ENCODE peak calls at places on chromosomes 7 and 10, in six cellular contexts. One of them, this sample, is unnamed.

GRCh38 chr10:48594799-48595198 is 10.1 kb downstream of the ARHGAP22 start:
- DNase-seq in AG04449: no peak
- DNase-seq in NB4: peak; percentile 68
- DNase-seq in mucosa of descending colon: no peak
- DNase-seq in fibroblast of mammary gland: no peak
- DNase-seq in A673: peak; percentile 42
- DNase-seq in this sample: no peak

GRCh38 chr7:118734541-118734940 is 510.0 kb downstream of the ANKRD7 start:
- DNase-seq in AG04449: no peak
- DNase-seq in NB4: peak; percentile 58
- DNase-seq in mucosa of descending colon: no peak
- DNase-seq in fibroblast of mammary gland: no peak
- DNase-seq in A673: no peak
- DNase-seq in this sample: no peak

GRCh38 chr10:6748981-6749630 is 169.0 kb upstream of the PRKCQ start:
- DNase-seq in AG04449: no peak
- DNase-seq in NB4: no peak
- DNase-seq in mucosa of descending colon: no peak
- DNase-seq in fibroblast of mammary gland: peak; percentile 86
- DNase-seq in A673: peak; percentile 96
- DNase-seq in this sample: no peak

GRCh38 chr7:143884978-143885559 is 16.9 kb downstream of the TCAF1 start:
- DNase-seq in AG04449: no peak
- DNase-seq in NB4: no peak
- DNase-seq in mucosa of descending colon: peak; percentile 59
- DNase-seq in fibroblast of mammary gland: peak; percentile 64
- DNase-seq in A673: peak; percentile 86
- DNase-seq in this sample: no peak

GRCh38 chr10:1316806-1317131 is 260.6 kb downstream of the WDR37 start:
- DNase-seq in AG04449: no peak
- DNase-seq in NB4: no peak
- DNase-seq in mucosa of descending colon: no peak
- DNase-seq in fibroblast of mammary gland: no peak
- DNase-seq in A673: no peak
- DNase-seq in this sample: no peak

GRCh38 chr7:105387621-105388372 is 924 bp downstream of the SRPK2 start:
- DNase-seq in AG04449: no peak
- DNase-seq in NB4: peak; percentile 78
- DNase-seq in mucosa of descending colon: peak; percentile 76
- DNase-seq in fibroblast of mammary gland: peak; percentile 42
- DNase-seq in A673: peak; percentile 74
- DNase-seq in this sample: peak; percentile 63

GRCh38 chr10:46285300-46285699 is 1.5 kb upstream of the ANTXRL start:
- DNase-seq in AG04449: no peak
- DNase-seq in NB4: no peak
- DNase-seq in mucosa of descending colon: no peak
- DNase-seq in fibroblast of mammary gland: no peak
- DNase-seq in A673: no peak
- DNase-seq in this sample: peak; percentile 6

GRCh38 chr10:47237316-47238260 is 62.4 kb upstream of the GDF10 start:
- DNase-seq in AG04449: no peak
- DNase-seq in NB4: no peak
- DNase-seq in mucosa of descending colon: no peak
- DNase-seq in fibroblast of mammary gland: no peak
- DNase-seq in A673: no peak
- DNase-seq in this sample: no peak

GRCh38 chr10:86960003-86960862 is 1.8 kb downstream of the SNCG start:
- DNase-seq in AG04449: no peak
- DNase-seq in NB4: peak; percentile 91
- DNase-seq in mucosa of descending colon: no peak
- DNase-seq in fibroblast of mammary gland: peak; percentile 78
- DNase-seq in A673: peak; percentile 60
- DNase-seq in this sample: peak; percentile 52

GRCh38 chr10:35442592-35442991 is 106.3 kb downstream of the CCNY start:
- DNase-seq in AG04449: no peak
- DNase-seq in NB4: no peak
- DNase-seq in mucosa of descending colon: no peak
- DNase-seq in fibroblast of mammary gland: no peak
- DNase-seq in A673: no peak
- DNase-seq in this sample: no peak

GRCh38 chr7:86653919-86654659 is 10.4 kb downstream of the GRM3 start:
- DNase-seq in AG04449: no peak
- DNase-seq in NB4: no peak
- DNase-seq in mucosa of descending colon: no peak
- DNase-seq in fibroblast of mammary gland: no peak
- DNase-seq in A673: peak; percentile 33
- DNase-seq in this sample: no peak

GRCh38 chr10:121418126-121418777 is 180.0 kb downstream of the FGFR2 start:
- DNase-seq in AG04449: no peak
- DNase-seq in NB4: peak; percentile 6
- DNase-seq in mucosa of descending colon: no peak
- DNase-seq in fibroblast of mammary gland: peak; percentile 2
- DNase-seq in A673: no peak
- DNase-seq in this sample: no peak

GRCh38 chr10:100469756-100470155 is 6.9 kb downstream of the WNT8B start:
- DNase-seq in AG04449: no peak
- DNase-seq in NB4: no peak
- DNase-seq in mucosa of descending colon: no peak
- DNase-seq in fibroblast of mammary gland: no peak
- DNase-seq in A673: no peak
- DNase-seq in this sample: no peak
- H3K4me3 ChIP-seq in AG04449: no peak overlapping the region
- H3K4me3 ChIP-seq in NB4: no peak overlapping the region
- H3K4me3 ChIP-seq in mucosa of descending colon: no peak overlapping the region
- H3K4me3 ChIP-seq in fibroblast of mammary gland: no peak overlapping the region
- H3K4me3 ChIP-seq in A673: no peak overlapping the region
- H3K4me3 ChIP-seq in this sample: no peak overlapping the region

GRCh38 chr7:151113344-151114150 is 27.3 kb downstream of the AGAP3 start:
- DNase-seq in AG04449: peak; percentile 53
- DNase-seq in NB4: no peak
- DNase-seq in mucosa of descending colon: no peak
- DNase-seq in fibroblast of mammary gland: peak; percentile 57
- DNase-seq in A673: peak; percentile 47
- DNase-seq in this sample: no peak
- H3K4me3 ChIP-seq in AG04449: peak overlapping the region; percentile 33
- H3K4me3 ChIP-seq in NB4: no peak overlapping the region
- H3K4me3 ChIP-seq in mucosa of descending colon: no peak overlapping the region
- H3K4me3 ChIP-seq in fibroblast of mammary gland: no peak overlapping the region
- H3K4me3 ChIP-seq in A673: no peak overlapping the region
- H3K4me3 ChIP-seq in this sample: no peak overlapping the region

GRCh38 chr7:134936893-134937520 is 49.3 kb upstream of the AGBL3 start:
- DNase-seq in AG04449: no peak
- DNase-seq in NB4: no peak
- DNase-seq in mucosa of descending colon: no peak
- DNase-seq in fibroblast of mammary gland: peak; percentile 27
- DNase-seq in A673: no peak
- DNase-seq in this sample: no peak

GRCh38 chr7:134935701-134936100 is 50.6 kb upstream of the AGBL3 start:
- DNase-seq in AG04449: no peak
- DNase-seq in NB4: no peak
- DNase-seq in mucosa of descending colon: no peak
- DNase-seq in fibroblast of mammary gland: peak; percentile 68
- DNase-seq in A673: no peak
- DNase-seq in this sample: no peak

GRCh38 chr7:134931487-134931886 is 54.8 kb upstream of the AGBL3 start:
- DNase-seq in AG04449: no peak
- DNase-seq in NB4: no peak
- DNase-seq in mucosa of descending colon: no peak
- DNase-seq in fibroblast of mammary gland: peak; percentile 46
- DNase-seq in A673: no peak
- DNase-seq in this sample: no peak

GRCh38 chr7:134932707-134933370 is 53.5 kb upstream of the AGBL3 start:
- DNase-seq in AG04449: no peak
- DNase-seq in NB4: no peak
- DNase-seq in mucosa of descending colon: no peak
- DNase-seq in fibroblast of mammary gland: peak; percentile 78
- DNase-seq in A673: no peak
- DNase-seq in this sample: peak; percentile 23

GRCh38 chr7:134933460-134934068 is 52.7 kb upstream of the AGBL3 start:
- DNase-seq in AG04449: no peak
- DNase-seq in NB4: no peak
- DNase-seq in mucosa of descending colon: no peak
- DNase-seq in fibroblast of mammary gland: no peak
- DNase-seq in A673: no peak
- DNase-seq in this sample: no peak
- H3K4me3 ChIP-seq in AG04449: no peak overlapping the region
- H3K4me3 ChIP-seq in NB4: no peak overlapping the region
- H3K4me3 ChIP-seq in mucosa of descending colon: no peak overlapping the region
- H3K4me3 ChIP-seq in fibroblast of mammary gland: no peak overlapping the region
- H3K4me3 ChIP-seq in A673: no peak overlapping the region
- H3K4me3 ChIP-seq in this sample: no peak overlapping the region

GRCh38 chr7:132996581-132997242 is 85.2 kb downstream of the CHCHD3 start:
- DNase-seq in AG04449: no peak
- DNase-seq in NB4: no peak
- DNase-seq in mucosa of descending colon: no peak
- DNase-seq in fibroblast of mammary gland: no peak
- DNase-seq in A673: peak; percentile 42
- DNase-seq in this sample: no peak
- H3K4me3 ChIP-seq in AG04449: no peak overlapping the region
- H3K4me3 ChIP-seq in NB4: no peak overlapping the region
- H3K4me3 ChIP-seq in mucosa of descending colon: no peak overlapping the region
- H3K4me3 ChIP-seq in fibroblast of mammary gland: no peak overlapping the region
- H3K4me3 ChIP-seq in A673: peak overlapping the region; percentile 19
- H3K4me3 ChIP-seq in this sample: no peak overlapping the region

DNA sequence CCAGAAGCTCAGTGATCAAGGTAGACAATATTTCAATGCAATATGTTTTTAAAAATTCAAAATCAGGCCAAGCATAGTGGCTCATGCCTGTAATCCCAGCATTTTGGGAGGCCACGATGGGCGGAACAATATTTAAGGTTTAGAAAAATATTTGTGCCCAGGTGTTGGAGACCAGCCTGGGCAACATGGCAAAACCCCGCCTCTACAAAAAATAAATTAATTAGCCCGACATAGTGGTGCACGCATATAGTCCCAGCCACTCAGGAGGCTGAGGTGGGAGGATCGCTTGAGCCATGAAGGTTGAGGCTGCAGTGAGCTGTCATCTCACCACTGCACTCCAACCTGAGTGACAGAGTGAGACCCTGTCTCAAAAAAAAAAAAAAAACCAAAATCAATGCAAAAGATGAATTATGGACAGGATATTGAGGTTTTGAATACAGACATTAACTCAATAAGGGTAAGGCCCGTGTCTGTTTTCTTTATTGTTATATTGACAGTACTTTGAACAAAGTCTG is 913 bp upstream of the IFIT5 start:
- DNase-seq in AG04449: no peak
- DNase-seq in NB4: no peak
- DNase-seq in mucosa of descending colon: no peak
- DNase-seq in fibroblast of mammary gland: no peak
- DNase-seq in A673: no peak
- DNase-seq in this sample: no peak
- H3K4me3 ChIP-seq in AG04449: no peak overlapping the region
- H3K4me3 ChIP-seq in NB4: peak overlapping the region; percentile 85
- H3K4me3 ChIP-seq in mucosa of descending colon: no peak overlapping the region
- H3K4me3 ChIP-seq in fibroblast of mammary gland: peak overlapping the region; percentile 90
- H3K4me3 ChIP-seq in A673: peak overlapping the region; percentile 60
- H3K4me3 ChIP-seq in this sample: no peak overlapping the region

DNA sequence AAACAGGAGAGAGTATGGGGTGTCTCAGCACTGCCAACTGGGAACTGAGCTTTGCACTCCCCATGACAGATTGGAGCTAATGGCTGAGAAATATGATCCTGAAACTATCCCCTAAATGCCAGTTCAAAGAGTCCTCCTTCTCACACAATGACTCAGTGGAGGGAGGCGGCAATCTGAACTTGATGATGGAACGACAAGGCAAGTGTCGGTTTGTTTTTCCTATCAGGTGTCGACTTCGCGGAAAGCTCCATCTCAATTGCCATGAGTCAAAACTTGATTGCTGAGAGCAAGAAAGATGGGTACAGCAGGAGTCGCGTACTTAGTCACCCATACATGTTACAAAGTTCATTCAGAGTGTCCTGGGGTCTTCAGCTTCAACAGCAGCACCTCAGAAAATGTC is 52.5 kb downstream of the NPY start:
- DNase-seq in AG04449: no peak
- DNase-seq in NB4: no peak
- DNase-seq in mucosa of descending colon: no peak
- DNase-seq in fibroblast of mammary gland: no peak
- DNase-seq in A673: no peak
- DNase-seq in this sample: no peak
- H3K4me3 ChIP-seq in AG04449: no peak overlapping the region
- H3K4me3 ChIP-seq in NB4: no peak overlapping the region
- H3K4me3 ChIP-seq in mucosa of descending colon: no peak overlapping the region
- H3K4me3 ChIP-seq in fibroblast of mammary gland: no peak overlapping the region
- H3K4me3 ChIP-seq in A673: no peak overlapping the region
- H3K4me3 ChIP-seq in this sample: no peak overlapping the region

GRCh38 chr10:61452229-61452651 is 941 bp downstream of the TMEM26 start:
- DNase-seq in AG04449: no peak
- DNase-seq in NB4: no peak
- DNase-seq in mucosa of descending colon: no peak
- DNase-seq in fibroblast of mammary gland: peak; percentile 15
- DNase-seq in A673: no peak
- DNase-seq in this sample: no peak
- H3K4me3 ChIP-seq in AG04449: peak overlapping the region; percentile 78
- H3K4me3 ChIP-seq in NB4: no peak overlapping the region
- H3K4me3 ChIP-seq in mucosa of descending colon: no peak overlapping the region
- H3K4me3 ChIP-seq in fibroblast of mammary gland: peak overlapping the region; percentile 62
- H3K4me3 ChIP-seq in A673: no peak overlapping the region
- H3K4me3 ChIP-seq in this sample: peak overlapping the region; percentile 28

DNA sequence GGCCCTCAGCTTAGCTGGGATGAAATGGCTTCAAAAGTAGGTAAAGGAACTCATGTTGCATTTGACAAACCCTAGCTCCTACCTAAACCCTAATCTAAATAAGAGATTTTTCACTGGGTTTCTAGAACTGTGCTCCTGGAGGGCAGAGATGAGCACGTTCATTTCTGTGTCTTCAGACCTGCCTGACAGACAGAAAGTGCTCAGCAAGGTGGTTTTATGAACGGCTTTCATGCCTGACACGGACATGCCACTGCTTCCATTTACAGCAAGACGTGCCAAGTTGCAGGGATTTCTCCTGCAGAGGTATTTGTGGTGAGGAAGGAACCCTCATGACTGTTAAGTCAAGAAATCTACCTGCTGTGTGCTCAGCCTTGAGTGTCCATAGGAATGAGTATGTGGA is 83.5 kb upstream of the KMT2C start:
- DNase-seq in AG04449: no peak
- DNase-seq in NB4: no peak
- DNase-seq in mucosa of descending colon: no peak
- DNase-seq in fibroblast of mammary gland: no peak
- DNase-seq in A673: no peak
- DNase-seq in this sample: no peak
- H3K4me3 ChIP-seq in AG04449: no peak overlapping the region
- H3K4me3 ChIP-seq in NB4: no peak overlapping the region
- H3K4me3 ChIP-seq in mucosa of descending colon: no peak overlapping the region
- H3K4me3 ChIP-seq in fibroblast of mammary gland: no peak overlapping the region
- H3K4me3 ChIP-seq in A673: no peak overlapping the region
- H3K4me3 ChIP-seq in this sample: no peak overlapping the region

GRCh38 chr10:95908450-95908849 is 675 bp downstream of the CC2D2B start:
- DNase-seq in AG04449: no peak
- DNase-seq in NB4: no peak
- DNase-seq in mucosa of descending colon: no peak
- DNase-seq in fibroblast of mammary gland: no peak
- DNase-seq in A673: no peak
- DNase-seq in this sample: no peak
- H3K4me3 ChIP-seq in AG04449: no peak overlapping the region
- H3K4me3 ChIP-seq in NB4: peak overlapping the region; percentile 87
- H3K4me3 ChIP-seq in mucosa of descending colon: no peak overlapping the region
- H3K4me3 ChIP-seq in fibroblast of mammary gland: no peak overlapping the region
- H3K4me3 ChIP-seq in A673: no peak overlapping the region
- H3K4me3 ChIP-seq in this sample: peak overlapping the region; percentile 81

This sample was measured in transverse colon.